ENCODE peak calls at places on chromosomes 1 and 21, in five cellular contexts. V, D, F, U and S are unnamed samples.

GRCh38 chr1:56508523-56508983 is 70.8 kb downstream of the PLPP3 start:
- DNase-seq in V (peak; percentile 54), D (no peak), F (peak; percentile 78), U (no peak), S (no peak)

GRCh38 chr1:50292276-50292675 is 131.0 kb downstream of the DMRTA2 start:
- DNase-seq in V (no peak), D (no peak), F (no peak), U (no peak), S (no peak)

GRCh38 chr1:201346337-201346939 is 31.0 kb downstream of the TNNT2 start:
- DNase-seq in V (peak; percentile 17), D (no peak), F (peak; percentile 57), U (peak; percentile 73), S (no peak)

GRCh38 chr1:241677171-241677570 is 25.1 kb downstream of the WDR64 start:
- DNase-seq in V (no peak), D (no peak), F (no peak), U (no peak), S (no peak)

GRCh38 chr1:48878191-48878940 is 101.7 kb upstream of the BEND5 start:
- DNase-seq in V (no peak), D (no peak), F (no peak), U (peak; percentile 47), S (no peak)

GRCh38 chr1:185821612-185822385 is 87.6 kb downstream of the HMCN1 start:
- DNase-seq in V (no peak), D (no peak), F (no peak), U (no peak), S (no peak)

GRCh38 chr1:241323510-241323909 is 33.5 kb downstream of the RGS7 start:
- DNase-seq in V (no peak), D (no peak), F (peak; percentile 33), U (no peak), S (peak; percentile 19)

GRCh38 chr1:18461656-18462055 is 19.1 kb upstream of the KLHDC7A start:
- DNase-seq in V (no peak), D (no peak), F (peak; percentile 38), U (no peak), S (no peak)

GRCh38 chr1:32871364-32872188 is 864 bp upstream of the FNDC5 start:
- DNase-seq in V (no peak), D (no peak), F (no peak), U (no peak), S (no peak)

GRCh38 chr1:11568687-11569086 is 85.5 kb downstream of the FBXO2 start:
- DNase-seq in V (no peak), D (no peak), F (no peak), U (no peak), S (no peak)

GRCh38 chr1:67843335-67843734 is 10.1 kb upstream of the GNG12 start:
- DNase-seq in V (no peak), D (no peak), F (no peak), U (no peak), S (no peak)

GRCh38 chr1:22025368-22026154 is 24.1 kb downstream of the CELA3A start:
- DNase-seq in V (peak; percentile 83), D (peak; percentile 81), F (peak; percentile 85), U (peak; percentile 69), S (peak; percentile 83)

GRCh38 chr1:170114916-170115315 is 30.8 kb upstream of the NTMT2 start:
- DNase-seq in V (no peak), D (no peak), F (no peak), U (no peak), S (no peak)

GRCh38 chr1:84853743-84854721 is 39.0 kb downstream of the LPAR3 start:
- DNase-seq in V (no peak), D (peak; percentile 10), F (no peak), U (peak; percentile 10), S (no peak)

GRCh38 chr1:160639652-160640051 is 7.2 kb downstream of the SLAMF1 start:
- DNase-seq in V (no peak), D (peak; percentile 20), F (peak; percentile 41), U (no peak), S (no peak)

GRCh38 chr1:230922620-230923019 is 54.3 kb upstream of the C1orf198 start:
- DNase-seq in V (no peak), D (no peak), F (no peak), U (no peak), S (no peak)

GRCh38 chr1:108533351-108534083 is 26.4 kb upstream of the EEIG2 start:
- DNase-seq in V (peak; percentile 46), D (no peak), F (no peak), U (no peak), S (no peak)

GRCh38 chr1:152858062-152858461 is 1.7 kb upstream of the LCE7A start:
- DNase-seq in V (no peak), D (no peak), F (no peak), U (no peak), S (no peak)
- H3K9me3 ChIP-seq in V (no peaks in the 10 kb centered on the region), D (no peaks in the 10 kb centered on the region), F (no peaks in the 10 kb centered on the region), U (no peaks in the 10 kb centered on the region), S (no peaks in the 10 kb centered on the region)

DNA sequence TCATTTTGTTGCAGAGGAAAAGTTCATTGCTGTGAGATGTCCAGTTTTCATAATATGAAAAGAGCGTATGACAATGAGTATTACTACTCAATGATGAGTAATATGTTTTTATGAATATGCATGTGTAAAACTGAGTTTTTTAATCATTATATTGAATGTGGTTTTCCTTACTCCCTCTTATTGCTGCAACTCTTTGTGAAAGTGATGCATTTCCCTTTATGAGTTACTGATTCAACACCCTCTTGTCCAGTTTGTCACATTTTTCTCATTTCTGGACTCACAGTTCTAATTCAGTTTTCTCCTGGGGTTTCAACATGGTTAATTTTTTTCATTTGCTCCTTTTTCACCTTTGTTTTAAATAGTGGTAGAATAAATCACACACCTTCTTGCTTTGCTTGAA is 35.2 kb upstream of the KCNJ15 start:
- DNase-seq in V (no peak), D (no peak), F (no peak), U (no peak), S (no peak)
- H3K9me3 ChIP-seq in V (peaks cover 29% of the 10 kb centered on the region), D (peaks cover 20% of the 10 kb centered on the region), F (peaks cover 49% of the 10 kb centered on the region), U (peaks cover 56% of the 10 kb centered on the region), S (peaks cover 5% of the 10 kb centered on the region)

GRCh38 chr1:111334169-111334568 is 43.5 kb downstream of the CHIA start:
- DNase-seq in V (no peak), D (peak; percentile 28), F (peak; percentile 53), U (no peak), S (no peak)

GRCh38 chr1:111332190-111332589 is 41.5 kb downstream of the CHIA start:
- DNase-seq in V (no peak), D (no peak), F (no peak), U (no peak), S (no peak)
- H3K9me3 ChIP-seq in V (peaks cover 11% of the 10 kb centered on the region), D (no peaks in the 10 kb centered on the region), F (peaks cover 20% of the 10 kb centered on the region), U (no peaks in the 10 kb centered on the region), S (no peaks in the 10 kb centered on the region)

GRCh38 chr21:44406953-44407352 is 48.4 kb upstream of the LRRC3 start:
- DNase-seq in V (no peak), D (no peak), F (no peak), U (no peak), S (no peak)
- H3K9me3 ChIP-seq in V (no peaks in the 10 kb centered on the region), D (no peaks in the 10 kb centered on the region), F (peaks cover 4% of the 10 kb centered on the region), U (no peaks in the 10 kb centered on the region), S (no peaks in the 10 kb centered on the region)

GRCh38 chr1:246978785-246979184 is 29.1 kb downstream of the ZNF695 start:
- DNase-seq in V (no peak), D (no peak), F (no peak), U (no peak), S (no peak)

GRCh38 chr1:246978281-246978680 is 29.6 kb downstream of the ZNF695 start:
- DNase-seq in V (no peak), D (no peak), F (no peak), U (no peak), S (no peak)
- H3K9me3 ChIP-seq in V (peaks cover 16% of the 10 kb centered on the region), D (peaks cover 5% of the 10 kb centered on the region), F (peaks cover 67% of the 10 kb centered on the region), U (peaks cover 64% of the 10 kb centered on the region), S (no peaks in the 10 kb centered on the region)

GRCh38 chr1:24779689-24780464 is 34.6 kb downstream of the CLIC4 start:
- DNase-seq in V (no peak), D (no peak), F (no peak), U (no peak), S (no peak)
- H3K9me3 ChIP-seq in V (no peaks in the 10 kb centered on the region), D (no peaks in the 10 kb centered on the region), F (no peaks in the 10 kb centered on the region), U (no peaks in the 10 kb centered on the region), S (no peaks in the 10 kb centered on the region)

GRCh38 chr1:2826316-2826715 is 24.8 kb upstream of the TTC34 start:
- DNase-seq in V (peak; percentile 34), D (no peak), F (no peak), U (no peak), S (no peak)
- H3K9me3 ChIP-seq in V (no peaks in the 10 kb centered on the region), D (no peaks in the 10 kb centered on the region), F (peaks cover 23% of the 10 kb centered on the region), U (no peaks in the 10 kb centered on the region), S (no peaks in the 10 kb centered on the region)

DNA sequence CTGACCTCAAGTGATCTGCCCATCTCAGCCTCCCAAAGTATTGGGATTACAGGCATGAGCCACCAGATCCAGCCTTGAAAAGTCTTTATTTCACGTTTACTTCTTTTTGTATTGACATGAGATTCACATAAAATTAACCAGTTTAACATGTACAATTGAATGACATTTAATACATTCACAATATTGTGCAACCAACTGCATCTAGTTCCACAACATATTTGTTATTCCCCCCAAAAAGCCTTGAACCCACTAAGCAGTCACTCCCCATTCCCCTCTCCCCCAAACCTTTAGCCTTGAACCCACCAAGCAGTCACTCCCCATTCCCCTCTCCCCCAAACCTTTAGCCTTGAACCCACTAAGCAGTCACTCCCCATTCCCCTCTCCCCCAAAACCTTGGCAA is 62.0 kb downstream of the ACBD6 start:
- DNase-seq in V (no peak), D (no peak), F (no peak), U (no peak), S (no peak)
- H3K9me3 ChIP-seq in V (no peaks in the 10 kb centered on the region), D (no peaks in the 10 kb centered on the region), F (peaks cover 12% of the 10 kb centered on the region), U (peaks cover 6% of the 10 kb centered on the region), S (no peaks in the 10 kb centered on the region)

GRCh38 chr1:4515727-4516289 is 138.6 kb upstream of the AJAP1 start:
- DNase-seq in V (no peak), D (no peak), F (no peak), U (no peak), S (no peak)
- H3K9me3 ChIP-seq in V (no peaks in the 10 kb centered on the region), D (no peaks in the 10 kb centered on the region), F (no peaks in the 10 kb centered on the region), U (no peaks in the 10 kb centered on the region), S (no peaks in the 10 kb centered on the region)